ENCODE peak calls at places on chromosomes 5 and 9, in seven cellular contexts. U is vagina, A is H9, X is neural progenitor cell, J is aorta, S is dorsolateral prefrontal cortex, T is ovary. Q is an unnamed sample.

GRCh38 chr5:77683171-77683732 is 44.7 kb upstream of the OTP start:
- DNase-seq in U (no peak), A (no peak), X (no peak), J (no peak), S (no peak), T (no peak), Q (no peak)

GRCh38 chr9:93965830-93966577 is 10.8 kb upstream of the BARX1 start:
- DNase-seq in U (peak; percentile 81), A (peak; percentile 79), X (no peak), J (no peak), S (no peak), T (no peak), Q (no peak)

GRCh38 chr9:85610074-85610855 is 131.5 kb downstream of the AGTPBP1 start:
- DNase-seq in U (no peak), A (no peak), X (peak; percentile 76), J (no peak), S (no peak), T (no peak), Q (no peak)

GRCh38 chr9:112784020-112784788 is 33.6 kb downstream of the SNX30 start:
- DNase-seq in U (peak; percentile 61), A (peak; percentile 57), X (peak; percentile 66), J (no peak), S (no peak), T (no peak), Q (no peak)

GRCh38 chr5:127746756-127747155 is 43.6 kb downstream of the CCDC192 start:
- DNase-seq in U (no peak), A (no peak), X (no peak), J (no peak), S (no peak), T (no peak), Q (no peak)

GRCh38 chr5:59845733-59846132 is 47.8 kb downstream of the PDE4D start:
- DNase-seq in U (no peak), A (no peak), X (no peak), J (no peak), S (no peak), T (no peak), Q (no peak)

GRCh38 chr9:133717113-133718031 is 20.8 kb downstream of the SARDH start:
- DNase-seq in U (no peak), A (no peak), X (no peak), J (no peak), S (no peak), T (peak; percentile 20), Q (peak; percentile 59)

GRCh38 chr9:69798737-69799136 is 21.9 kb upstream of the CFAP95 start:
- DNase-seq in U (no peak), A (no peak), X (no peak), J (no peak), S (no peak), T (no peak), Q (no peak)

GRCh38 chr9:121819511-121820231 is 168.2 kb downstream of the DAB2IP start:
- DNase-seq in U (no peak), A (peak; percentile 81), X (peak; percentile 75), J (no peak), S (no peak), T (no peak), Q (no peak)

GRCh38 chr5:27516437-27516836 is 478.1 kb upstream of the CDH9 start:
- DNase-seq in U (no peak), A (no peak), X (no peak), J (no peak), S (no peak), T (no peak), Q (no peak)

GRCh38 chr9:30476826-30477225 is 1907.6 kb upstream of the ACO1 start:
- DNase-seq in U (no peak), A (no peak), X (no peak), J (no peak), S (no peak), T (no peak), Q (no peak)

GRCh38 chr9:126291925-126292324 is 34.7 kb upstream of the MVB12B start:
- DNase-seq in U (peak; percentile 31), A (no peak), X (no peak), J (no peak), S (no peak), T (no peak), Q (no peak)

GRCh38 chr9:35516481-35516880 is 26.6 kb downstream of the RUSC2 start:
- DNase-seq in U (no peak), A (no peak), X (peak; percentile 18), J (no peak), S (no peak), T (no peak), Q (no peak)

GRCh38 chr5:134223406-134224251 is 2.2 kb downstream of the PPP2CA start:
- DNase-seq in U (no peak), A (no peak), X (no peak), J (no peak), S (no peak), T (no peak), Q (no peak)

GRCh38 chr9:133954862-133955529 is 37.1 kb downstream of the VAV2 start:
- DNase-seq in U (no peak), A (no peak), X (no peak), J (peak; percentile 48), S (no peak), T (no peak), Q (peak; percentile 56)

GRCh38 chr9:128683340-128684064 is 5.5 kb upstream of the SET start:
- DNase-seq in U (no peak), A (peak; percentile 97), X (peak; percentile 94), J (peak; percentile 81), S (no peak), T (peak; percentile 54), Q (peak; percentile 86)

GRCh38 chr9:75422939-75423522 is 334.7 kb downstream of the OSTF1 start:
- DNase-seq in U (no peak), A (no peak), X (no peak), J (no peak), S (no peak), T (no peak), Q (no peak)

GRCh38 chr5:58456486-58456885 is 3.4 kb downstream of the PLK2 start:
- DNase-seq in U (no peak), A (no peak), X (no peak), J (no peak), S (no peak), T (no peak), Q (no peak)

GRCh38 chr5:149455889-149456409 is 76.9 kb upstream of the IL17B start:
- DNase-seq in U (no peak), A (no peak), X (no peak), J (no peak), S (no peak), T (peak; percentile 62), Q (peak; percentile 72)

GRCh38 chr9:129383415-129384088 is 205.5 kb upstream of the IER5L start:
- DNase-seq in U (no peak), A (peak; percentile 50), X (peak; percentile 71), J (peak; percentile 93), S (peak; percentile 46), T (peak; percentile 86), Q (peak; percentile 94)

GRCh38 chr9:69485466-69485865 is 160.5 kb downstream of the ENTREP1 start:
- DNase-seq in U (peak; percentile 31), A (no peak), X (no peak), J (no peak), S (no peak), T (no peak), Q (no peak)

GRCh38 chr9:124293712-124294504 is 36.2 kb downstream of the NEK6 start:
- DNase-seq in U (no peak), A (no peak), X (no peak), J (no peak), S (no peak), T (no peak), Q (no peak)
- H3K27ac ChIP-seq in U (no peak overlapping the region), A (no peak overlapping the region), X (no peak overlapping the region), J (no peak overlapping the region), S (no peak overlapping the region), T (no peak overlapping the region), Q (no peak overlapping the region)

DNA sequence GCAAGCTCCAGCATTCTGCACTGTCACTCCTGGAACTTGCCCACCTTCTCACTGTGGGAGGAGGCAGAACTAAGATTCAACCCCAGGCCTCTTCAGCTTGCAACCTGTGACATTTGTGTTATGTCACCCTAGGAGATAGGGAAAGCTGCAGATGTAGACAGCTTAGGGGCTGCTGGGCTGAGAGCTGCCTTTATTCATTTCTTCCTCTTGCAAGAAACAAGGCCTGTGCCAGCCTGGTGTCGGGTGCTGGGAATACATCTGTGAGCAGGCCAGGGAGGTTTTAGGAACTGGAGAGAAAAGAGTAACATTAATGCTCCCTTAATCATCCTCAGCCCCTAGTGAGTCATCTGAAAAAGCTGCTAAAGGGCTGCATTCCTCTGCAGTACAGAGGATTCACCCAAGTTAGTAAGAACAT is 101.8 kb downstream of the FGF18 start:
- DNase-seq in U (no peak), A (peak; percentile 55), X (peak; percentile 30), J (peak; percentile 89), S (no peak), T (peak; percentile 28), Q (no peak)
- H3K27ac ChIP-seq in U (peak overlapping the region; percentile 80), A (no peak overlapping the region), X (no peak overlapping the region), J (peak overlapping the region; percentile 71), S (peak overlapping the region; percentile 50), T (no peak overlapping the region), Q (no peak overlapping the region)

DNA sequence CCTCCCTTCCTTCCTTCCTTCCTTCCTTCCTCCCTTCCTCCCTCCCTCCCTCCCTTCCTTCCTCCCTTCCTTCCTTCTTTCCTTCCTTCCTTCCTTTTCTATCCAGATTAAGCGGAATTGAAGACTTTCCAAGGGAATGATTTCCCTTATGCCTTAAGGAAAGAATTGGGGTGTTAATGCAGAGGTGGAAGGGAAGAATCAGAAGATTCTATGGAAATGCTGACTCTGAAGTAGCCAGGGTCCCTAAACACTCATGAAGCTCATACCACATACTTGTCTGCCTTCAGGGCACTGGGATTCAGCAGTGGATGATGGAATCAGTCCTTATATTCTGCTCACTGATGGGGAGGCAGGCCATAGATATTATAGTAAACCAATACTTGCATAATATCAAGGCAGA is 48.2 kb downstream of the TNC start:
- DNase-seq in U (no peak), A (no peak), X (no peak), J (no peak), S (no peak), T (no peak), Q (no peak)
- H3K27ac ChIP-seq in U (no peak overlapping the region), A (no peak overlapping the region), X (no peak overlapping the region), J (no peak overlapping the region), S (no peak overlapping the region), T (no peak overlapping the region), Q (no peak overlapping the region)

GRCh38 chr5:33489481-33490067 is 48.8 kb downstream of the TARS1 start:
- DNase-seq in U (no peak), A (peak; percentile 56), X (peak; percentile 14), J (no peak), S (no peak), T (no peak), Q (no peak)

GRCh38 chr5:33491941-33492340 is 51.2 kb downstream of the TARS1 start:
- DNase-seq in U (no peak), A (no peak), X (no peak), J (no peak), S (no peak), T (no peak), Q (no peak)

GRCh38 chr5:33490071-33490665 is 49.4 kb downstream of the TARS1 start:
- DNase-seq in U (no peak), A (no peak), X (peak; percentile 54), J (no peak), S (no peak), T (no peak), Q (no peak)

GRCh38 chr5:33488558-33489355 is 48.0 kb downstream of the TARS1 start:
- DNase-seq in U (no peak), A (peak; percentile 57), X (peak; percentile 33), J (no peak), S (no peak), T (no peak), Q (no peak)

DNA sequence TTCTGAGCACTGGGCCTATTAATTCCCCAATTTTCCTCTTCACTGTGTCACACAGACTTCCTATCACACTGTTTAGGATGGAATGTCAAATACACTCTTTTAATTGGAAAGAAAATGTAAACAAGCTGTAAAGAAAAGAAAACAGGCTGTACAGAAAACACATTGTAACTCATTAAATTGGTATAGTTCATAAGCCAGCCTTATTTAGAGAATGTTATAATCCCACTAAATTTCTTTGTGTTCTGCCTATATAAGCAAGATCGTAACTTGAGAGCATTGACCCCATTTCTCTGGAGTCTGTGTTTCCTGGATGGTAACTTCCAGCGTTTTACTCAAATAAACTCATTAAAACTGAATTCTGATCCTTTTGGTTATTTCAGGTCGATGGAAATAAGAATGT is 46.5 kb downstream of the TARS1 start:
- DNase-seq in U (no peak), A (no peak), X (no peak), J (no peak), S (no peak), T (no peak), Q (no peak)
- H3K27ac ChIP-seq in U (no peak overlapping the region), A (no peak overlapping the region), X (no peak overlapping the region), J (no peak overlapping the region), S (no peak overlapping the region), T (no peak overlapping the region), Q (no peak overlapping the region)